ENCODE peak calls at places on chromosomes 3 and 15, in nine cellular contexts. O is tibial nerve, S is NB4, R is H54, U is H1, X is adrenal gland, H is GM12891, B is uterus, I is thyroid gland. Z is an unnamed sample.

GRCh38 chr15:88663216-88663615 is 24.4 kb downstream of the ISG20 start:
- DNase-seq in H (no peak), O (no peak), U (peak; percentile 32), X (peak; percentile 33), B (no peak), R (no peak), S (no peak), I (no peak), Z (no peak)

GRCh38 chr15:77633134-77633912 is 611 bp upstream of the LINGO1 start:
- DNase-seq in B (peak; percentile 72), S (peak; percentile 84), X (peak; percentile 86), H (peak; percentile 96), U (peak; percentile 99), O (peak; percentile 76), I (peak; percentile 90), R (peak; percentile 97), Z (peak; percentile 74)

GRCh38 chr3:63706321-63707085 is 54.0 kb downstream of the SNTN start:
- DNase-seq in X (no peak), O (no peak), I (no peak), S (no peak), U (no peak), B (no peak), H (no peak), R (no peak), Z (no peak)

GRCh38 chr15:87667643-87668042 is 588.9 kb downstream of the NTRK3 start:
- DNase-seq in H (no peak), U (no peak), B (no peak), X (no peak), R (no peak), S (no peak), O (no peak), I (no peak), Z (no peak)

GRCh38 chr3:43627360-43627759 is 5.5 kb upstream of the ANO10 start:
- DNase-seq in B (no peak), I (no peak), R (no peak), S (no peak), H (no peak), U (no peak), X (no peak), O (no peak), Z (no peak)

GRCh38 chr15:36335659-36336058 is 243.8 kb upstream of the CDIN1 start:
- DNase-seq in S (no peak), U (no peak), O (no peak), H (no peak), B (no peak), X (no peak), R (no peak), I (no peak), Z (no peak)

GRCh38 chr3:44430466-44430865 is 47.0 kb downstream of the ZNF445 start:
- DNase-seq in R (no peak), I (no peak), X (no peak), S (no peak), H (no peak), O (no peak), U (no peak), B (no peak), Z (no peak)

GRCh38 chr3:140244893-140245292 is 309.9 kb downstream of the CLSTN2 start:
- DNase-seq in B (no peak), H (no peak), O (no peak), U (no peak), S (no peak), I (peak; percentile 22), R (no peak), X (no peak), Z (no peak)

GRCh38 chr3:161913786-161914389 is 417.3 kb downstream of the OTOL1 start:
- DNase-seq in I (no peak), S (no peak), H (no peak), U (no peak), R (peak; percentile 26), O (no peak), X (no peak), B (no peak), Z (no peak)

GRCh38 chr15:95839367-95839782 is 491.1 kb upstream of the NR2F2 start:
- DNase-seq in I (no peak), S (no peak), U (no peak), O (no peak), X (no peak), B (no peak), H (peak; percentile 11), R (no peak), Z (no peak)

GRCh38 chr3:159624616-159625015 is 364.0 kb upstream of the IL12A start:
- DNase-seq in X (no peak), S (no peak), B (no peak), O (no peak), I (no peak), R (no peak), U (no peak), H (no peak), Z (no peak)

GRCh38 chr3:69236808-69237707 is 114.7 kb upstream of the LMOD3 start:
- DNase-seq in B (no peak), X (no peak), H (no peak), I (no peak), O (no peak), R (no peak), U (no peak), S (no peak), Z (no peak)

GRCh38 chr3:11212301-11212613 is 58.0 kb downstream of the HRH1 start:
- DNase-seq in U (no peak), B (no peak), S (no peak), R (no peak), I (no peak), H (no peak), O (no peak), X (no peak), Z (no peak)

GRCh38 chr3:29746163-29746562 is 465.3 kb downstream of the RBMS3 start:
- DNase-seq in I (no peak), O (no peak), X (no peak), R (no peak), U (no peak), S (no peak), H (no peak), B (no peak), Z (no peak)

GRCh38 chr15:60392986-60393811 is 4.6 kb downstream of the ANXA2 start:
- DNase-seq in R (no peak), O (peak; percentile 50), H (no peak), I (peak; percentile 67), X (peak; percentile 94), S (peak; percentile 50), B (peak; percentile 92), U (no peak), Z (peak; percentile 94)

GRCh38 chr15:44722011-44722410 is 10.7 kb downstream of the B2M start:
- DNase-seq in B (no peak), S (no peak), O (no peak), I (no peak), U (no peak), R (no peak), X (no peak), H (no peak), Z (no peak)

GRCh38 chr3:155594836-155595235 is 150.0 kb downstream of the PLCH1 start:
- DNase-seq in O (no peak), S (no peak), I (no peak), X (no peak), H (no peak), U (no peak), R (no peak), B (no peak), Z (no peak)

DNA sequence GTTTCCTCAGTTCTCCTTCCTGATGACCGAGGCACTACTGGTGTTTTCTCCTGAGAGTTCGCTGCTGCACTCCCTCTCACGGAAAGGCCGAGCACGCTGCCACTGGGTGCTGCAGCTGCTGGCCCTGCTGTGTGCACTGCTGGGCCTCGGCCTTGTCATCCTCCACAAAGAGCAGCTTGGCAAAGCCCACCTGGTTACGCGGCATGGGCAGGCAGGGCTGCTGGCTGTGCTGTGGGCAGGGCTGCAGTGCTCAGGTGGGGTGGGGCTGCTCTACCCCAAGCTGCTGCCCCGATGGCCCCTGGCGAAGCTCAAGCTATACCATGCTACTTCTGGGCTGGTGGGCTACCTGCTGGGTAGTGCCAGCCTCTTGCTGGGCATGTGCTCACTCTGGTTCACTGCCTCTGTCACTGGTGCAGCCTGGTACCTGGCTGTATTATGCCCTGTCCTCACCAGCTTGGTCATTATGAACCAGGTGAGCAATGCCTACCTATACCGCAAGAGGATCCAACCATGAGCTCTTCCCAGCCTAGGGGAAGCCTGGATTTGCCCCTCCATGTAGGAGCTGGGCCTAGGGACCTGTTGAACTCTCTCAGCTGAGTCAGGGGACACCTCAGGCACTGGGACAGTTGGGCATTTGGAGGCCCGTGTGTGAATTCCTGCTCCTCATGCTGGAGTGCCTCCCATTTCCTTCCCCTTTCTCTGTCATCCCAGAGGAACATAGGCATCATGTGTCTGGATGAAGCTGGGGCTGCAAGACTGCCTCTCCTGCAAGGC is 2.8 kb downstream of the CYB561D2 start:
- DNase-seq in O (no peak), S (no peak), I (no peak), H (no peak), B (no peak), U (no peak), X (no peak), R (no peak), Z (no peak)
- TF ChIP-seq POLR2A in O (no peak), S (no peak), I (no peak), H (peak; percentile 13), B (no peak), U (no peak), X (no peak), R (no peak), Z (no peak)

GRCh38 chr3:53046171-53047170 is 598 bp upstream of the SFMBT1 start:
- DNase-seq in S (peak; percentile 51), R (no peak), U (peak; percentile 86), H (peak; percentile 46), X (peak; percentile 47), B (peak; percentile 36), I (peak; percentile 53), O (peak; percentile 30), Z (peak; percentile 36)
- TF ChIP-seq POLR2A in S (no peak), R (no peak), U (no peak), H (no peak), X (no peak), B (no peak), I (peak; percentile 4), O (no peak), Z (no peak)

DNA sequence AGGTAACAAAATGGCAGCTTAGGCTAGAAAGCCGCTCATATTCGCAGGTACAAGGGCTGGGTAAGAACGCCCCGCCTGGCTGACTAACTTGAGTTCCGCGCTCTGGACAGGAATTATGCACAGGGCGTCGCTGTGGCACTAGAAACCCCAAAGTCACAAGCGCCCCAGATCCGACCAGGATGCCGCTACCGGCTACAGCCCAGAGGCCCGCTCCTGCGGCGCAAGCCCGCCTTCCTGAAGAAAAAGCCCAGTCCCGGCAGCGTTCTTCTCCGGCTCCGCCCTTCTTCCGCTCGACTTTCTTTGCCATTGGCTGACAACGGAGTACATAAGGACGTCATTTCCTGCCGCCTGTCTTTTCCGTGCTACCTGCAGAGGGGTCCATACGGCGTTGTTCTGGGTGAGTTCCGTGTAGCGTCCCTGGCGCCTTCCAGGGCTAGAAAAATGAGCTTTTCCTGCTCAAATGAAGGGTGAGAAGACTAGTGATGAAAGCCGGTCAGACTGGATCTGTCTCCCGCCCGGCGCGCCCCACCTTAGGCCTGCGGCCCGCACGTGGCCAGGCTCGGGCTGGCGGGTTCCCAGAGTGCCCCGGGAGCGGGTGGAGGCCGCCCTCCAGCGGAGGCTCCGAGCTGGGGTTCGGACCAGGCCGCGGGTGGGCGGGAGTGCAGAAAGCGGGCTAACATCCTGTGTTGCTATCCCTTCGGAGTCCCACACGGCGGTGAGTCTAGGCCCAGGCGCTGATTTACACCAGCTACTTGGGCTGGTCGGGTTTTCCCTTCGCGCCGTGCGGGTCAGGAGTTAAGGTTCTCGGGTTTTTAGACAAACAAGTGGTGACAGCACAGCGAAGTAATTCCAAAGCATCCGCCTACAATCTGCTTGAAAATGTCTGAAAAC is at the start of gene RPSA:
- DNase-seq in X (peak; percentile 97), R (peak; percentile 81), S (peak; percentile 99), B (peak; percentile 95), I (peak; percentile 97), U (peak; percentile 93), O (peak; percentile 84), H (peak; percentile 86), Z (peak; percentile 96)
- TF ChIP-seq POLR2A in X (peak; percentile 94), R (peak; percentile 87), S (peak; percentile 93), B (peak; percentile 86), I (peak; percentile 96), U (peak; percentile 97), O (peak; percentile 76), H (peak; percentile 99), Z (peak; percentile 78)

GRCh38 chr3:15660055-15660940 is 58.8 kb downstream of the BTD start:
- DNase-seq in O (no peak), X (no peak), H (no peak), B (no peak), S (no peak), R (no peak), I (no peak), U (no peak), Z (no peak)
- TF ChIP-seq POLR2A in O (no peak), X (no peak), H (no peak), B (no peak), S (no peak), R (no peak), I (no peak), U (no peak), Z (no peak)